ENCODE peak calls at places on chromosome 17, in ten cellular contexts. C is ascending aorta; W is small intestine; K is heart right ventricle; M is tibial artery; B is kidney; O is CD8-positive, alpha-beta memory T cell; Y is ovary; P is OCI-LY7; Z is thoracic aorta. F is an unnamed sample. For H3K4me1, the result is how much of the 10 kb centered on the place peaks cover.

GRCh38 chr17:49708515-49709161 is 874 bp upstream of the SLC35B1 start:
- DNase-seq in P (no peak), B (no peak), W (no peak), K (no peak), C (no peak), O (no peak), Y (no peak), Z (no peak), M (no peak), F (no peak)

GRCh38 chr17:75821552-75821951 is 22.7 kb downstream of the UNC13D start:
- DNase-seq in M (no peak), K (no peak), Z (no peak), C (no peak), P (no peak), Y (no peak), W (no peak), B (no peak), O (no peak), F (no peak)

GRCh38 chr17:5283531-5284315 is 1.6 kb downstream of the RABEP1 start:
- DNase-seq in M (no peak), O (no peak), B (no peak), Z (no peak), K (no peak), C (no peak), P (peak), W (peak), Y (no peak), F (peak)

GRCh38 chr17:14813649-14814048 is 451.5 kb downstream of the PMP22 start:
- DNase-seq in Y (no peak), O (no peak), B (no peak), W (no peak), C (no peak), K (no peak), M (no peak), P (peak), Z (no peak), F (peak)

GRCh38 chr17:48406936-48407567 is 23.0 kb downstream of the SKAP1 start:
- DNase-seq in B (no peak), Z (no peak), Y (no peak), W (no peak), K (no peak), M (no peak), P (no peak), O (no peak), C (no peak), F (no peak)

GRCh38 chr17:2025622-2026309 is 632 bp upstream of the RTN4RL1 start:
- DNase-seq in Y (peak), W (peak), M (peak), Z (no peak), P (no peak), O (no peak), K (peak), B (peak), C (peak), F (peak)

GRCh38 chr17:64212122-64212521 is 50.9 kb downstream of the TEX2 start:
- DNase-seq in Z (no peak), B (no peak), M (no peak), C (no peak), K (no peak), O (no peak), W (no peak), Y (no peak), P (no peak), F (no peak)

GRCh38 chr17:65143899-65144590 is 6.9 kb downstream of the RGS9 start:
- DNase-seq in O (no peak), W (no peak), K (no peak), C (no peak), B (no peak), M (no peak), Z (no peak), P (no peak), Y (peak), F (no peak)

GRCh38 chr17:8466466-8466865 is 30.8 kb downstream of the NDEL1 start:
- DNase-seq in C (no peak), O (no peak), B (no peak), M (no peak), Z (no peak), Y (no peak), P (no peak), W (no peak), K (no peak), F (no peak)

GRCh38 chr17:27660436-27660835 is 29.4 kb downstream of the LGALS9 start:
- DNase-seq in O (no peak), Z (no peak), M (no peak), K (no peak), W (no peak), B (peak), Y (no peak), C (no peak), P (no peak), F (no peak)

GRCh38 chr17:30969989-30970680 is 704 bp upstream of the RNF135 start:
- DNase-seq in M (peak), C (peak), Z (no peak), P (no peak), Y (no peak), K (no peak), W (peak), B (no peak), O (no peak), F (peak)

GRCh38 chr17:10156579-10157488 is 41.6 kb downstream of the GAS7 start:
- DNase-seq in W (peak), B (no peak), P (no peak), M (peak), K (peak), C (peak), Z (no peak), O (peak), Y (no peak), F (no peak)

GRCh38 chr17:1907818-1908698 is 78.3 kb downstream of the RPA1 start:
- DNase-seq in P (peak), M (no peak), Z (no peak), O (no peak), W (no peak), K (no peak), Y (peak), B (no peak), C (no peak), F (peak)

GRCh38 chr17:38453951-38454421 is 25.7 kb downstream of the ARHGAP23 start:
- DNase-seq in W (no peak), B (no peak), Y (peak), K (peak), P (no peak), O (no peak), Z (no peak), M (no peak), C (no peak), F (peak)

GRCh38 chr17:37710344-37710886 is 34.4 kb downstream of the HNF1B start:
- DNase-seq in O (no peak), W (peak), Z (no peak), B (peak), Y (no peak), M (no peak), P (peak), C (no peak), K (no peak), F (peak)

GRCh38 chr17:42617956-42618431 is 8.5 kb downstream of the TUBG1 start:
- DNase-seq in Y (no peak), B (no peak), Z (no peak), P (peak), M (no peak), W (no peak), C (no peak), O (no peak), K (no peak), F (no peak)

GRCh38 chr17:81710514-81711308 is 1.4 kb upstream of the SLC25A10 start:
- DNase-seq in Y (no peak), C (no peak), O (no peak), W (peak), M (no peak), Z (no peak), B (peak), K (no peak), P (peak), F (peak)
- H3K4me3 ChIP-seq in Y (no peak), C (peak), O (peak), W (peak), M (peak), Z (peak), B (peak), K (peak), P (no peak), F (no peak)

GRCh38 chr17:21283482-21284318 is 811 bp upstream of the MAP2K3 start:
- DNase-seq in B (peak), P (no peak), W (no peak), O (no peak), Y (peak), M (peak), K (no peak), Z (no peak), C (no peak), F (peak)
- H3K4me1 ChIP-seq in B (under half), P (half or more), W (under half), O (half or more), Y (under half), M (half or more), K (half or more), Z (under half), C (under half), F (under half)

GRCh38 chr17:44106801-44107200 is 16.6 kb downstream of the HDAC5 start:
- DNase-seq in M (no peak), C (no peak), B (no peak), W (no peak), Z (no peak), K (no peak), O (no peak), P (no peak), Y (no peak), F (no peak)

GRCh38 chr17:44109312-44109630 is 14.2 kb downstream of the HDAC5 start:
- DNase-seq in K (no peak), M (no peak), Y (no peak), O (no peak), C (no peak), Z (no peak), P (no peak), B (no peak), W (no peak), F (no peak)

GRCh38 chr17:44110823-44111633 is 12.4 kb downstream of the HDAC5 start:
- DNase-seq in P (peak), W (peak), C (peak), O (no peak), K (peak), M (peak), Y (peak), B (peak), Z (peak), F (peak)

GRCh38 chr17:44110011-44110686 is 13.3 kb downstream of the HDAC5 start:
- DNase-seq in Y (no peak), O (no peak), M (no peak), P (no peak), C (no peak), B (peak), W (no peak), Z (no peak), K (no peak), F (no peak)

GRCh38 chr17:44108440-44109311 is 14.8 kb downstream of the HDAC5 start:
- DNase-seq in C (peak), P (no peak), K (peak), M (peak), Y (peak), W (no peak), Z (peak), O (no peak), B (peak), F (peak)
- H3K4me3 ChIP-seq in C (peak), P (no peak), K (peak), M (peak), Y (no peak), W (no peak), Z (peak), O (no peak), B (no peak), F (no peak)

GRCh38 chr17:58002154-58002553 is 4.9 kb downstream of the SRSF1 start:
- DNase-seq in K (no peak), W (no peak), B (no peak), P (no peak), O (no peak), Z (no peak), Y (no peak), C (no peak), M (no peak), F (no peak)
- H3K4me1 ChIP-seq in K (half or more), W (under half), B (under half), P (half or more), O (under half), Z (under half), Y (under half), C (under half), M (half or more), F (under half)

DNA sequence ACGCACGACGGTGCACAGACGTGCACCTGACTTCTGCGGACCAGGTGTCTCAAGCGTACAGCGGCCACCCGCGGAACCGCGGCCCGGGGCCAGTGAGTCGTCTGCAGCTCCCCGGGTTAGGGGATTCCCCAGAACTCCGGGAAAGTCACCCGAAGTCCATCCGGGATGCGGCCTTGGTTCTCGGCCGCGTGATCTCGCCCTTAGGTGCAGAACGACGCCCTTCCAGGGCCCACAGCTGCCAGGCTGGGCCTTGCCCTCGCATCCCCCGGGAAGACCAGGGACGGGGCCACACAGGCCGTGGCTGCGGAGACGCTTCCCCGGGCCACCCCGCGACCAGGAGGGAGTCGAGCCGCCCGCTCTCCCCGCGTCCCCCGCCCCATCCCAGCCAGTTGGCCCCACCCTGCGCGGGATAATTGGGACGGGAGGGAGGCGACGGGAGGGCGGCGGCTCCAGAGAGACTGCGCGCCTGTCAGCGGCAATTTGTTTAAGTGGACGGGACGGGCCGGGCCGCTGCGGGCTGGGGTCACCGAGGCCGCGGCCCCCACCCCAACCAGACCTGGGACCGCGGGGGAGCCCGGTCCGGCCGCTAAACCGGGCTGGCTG is 3.6 kb upstream of the TBX2 start:
- DNase-seq in K (peak), W (no peak), Y (no peak), M (peak), B (peak), P (no peak), C (no peak), O (no peak), Z (no peak), F (no peak)
- H3K4me3 ChIP-seq in K (peak), W (peak), Y (peak), M (peak), B (peak), P (no peak), C (peak), O (no peak), Z (peak), F (peak)

DNA sequence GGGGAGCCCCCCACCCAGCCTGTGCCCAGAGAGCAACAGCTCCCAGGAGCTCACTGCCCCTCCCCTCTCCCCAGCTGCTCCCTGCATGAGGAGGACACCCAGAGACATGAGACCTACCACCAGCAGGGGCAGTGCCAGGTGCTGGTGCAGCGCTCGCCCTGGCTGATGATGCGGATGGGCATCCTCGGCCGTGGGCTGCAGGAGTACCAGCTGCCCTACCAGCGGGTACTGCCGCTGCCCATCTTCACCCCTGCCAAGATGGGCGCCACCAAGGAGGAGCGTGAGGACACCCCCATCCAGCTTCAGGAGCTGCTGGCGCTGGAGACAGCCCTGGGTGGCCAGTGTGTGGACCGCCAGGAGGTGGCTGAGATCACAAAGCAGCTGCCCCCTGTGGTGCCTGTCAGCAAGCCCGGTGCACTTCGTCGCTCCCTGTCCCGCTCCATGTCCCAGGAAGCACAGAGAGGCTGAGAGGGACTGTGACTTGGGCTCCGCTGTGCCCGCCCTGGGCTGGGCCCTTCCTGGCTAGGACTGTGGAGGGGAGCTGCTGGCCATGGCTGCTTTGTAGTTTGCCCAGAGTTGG is 583 bp downstream of the TCAP start:
- DNase-seq in O (no peak), P (no peak), W (no peak), Y (no peak), B (peak), Z (no peak), C (no peak), K (no peak), M (peak), F (no peak)
- H3K4me1 ChIP-seq in O (under half), P (under half), W (under half), Y (under half), B (under half), Z (under half), C (under half), K (half or more), M (half or more), F (half or more)

GRCh38 chr17:19237389-19238166 is 412 bp downstream of the EPN2 start:
- DNase-seq in K (peak), P (no peak), O (peak), C (no peak), B (peak), M (peak), Y (peak), Z (no peak), W (no peak), F (peak)
- H3K4me3 ChIP-seq in K (peak), P (peak), O (peak), C (peak), B (peak), M (peak), Y (peak), Z (peak), W (peak), F (peak)

GRCh38 chr17:46190763-46191162 is 2.5 kb downstream of the KANSL1 start:
- DNase-seq in Z (no peak), P (peak), B (no peak), Y (no peak), C (no peak), O (no peak), M (no peak), W (no peak), K (no peak), F (no peak)
- H3K4me1 ChIP-seq in Z (under half), P (half or more), B (under half), Y (under half), C (under half), O (half or more), M (half or more), W (under half), K (half or more), F (under half)